ENCODE peak calls at places on chromosomes 2 and 18, in seven cellular contexts. T is heart left ventricle, E is SK-N-SH, P is pancreas, B is body of pancreas, K is cardiac muscle cell, S is heart right ventricle. J is an unnamed sample.

GRCh38 chr2:107380912-107381311 is 445.8 kb upstream of the RGPD4 start:
- DNase-seq in E (no peak), T (no peak), S (no peak), K (no peak), B (no peak), P (no peak), J (no peak)

GRCh38 chr2:16225545-16225944 is 285.2 kb downstream of the MYCN start:
- DNase-seq in E (no peak), P (no peak), B (no peak), S (no peak), K (no peak), T (no peak), J (no peak)

GRCh38 chr2:74708296-74708695 is 54.2 kb downstream of the SEMA4F start:
- DNase-seq in E (no peak), B (no peak), S (no peak), P (no peak), K (no peak), T (no peak), J (no peak)

GRCh38 chr2:128362889-128363228 is 44.2 kb upstream of the HS6ST1 start:
- DNase-seq in P (peak; percentile 43), E (no peak), B (no peak), T (no peak), K (peak; percentile 91), S (no peak), J (no peak)

GRCh38 chr2:31729442-31730092 is 148.8 kb upstream of the SRD5A2 start:
- DNase-seq in K (peak; percentile 2), P (no peak), T (no peak), B (no peak), E (peak; percentile 36), S (no peak), J (no peak)

GRCh38 chr2:149134335-149134923 is 95.9 kb downstream of the LYPD6B start:
- DNase-seq in T (no peak), S (no peak), E (peak; percentile 3), K (no peak), B (no peak), P (no peak), J (no peak)

GRCh38 chr2:95061601-95062183 is 36.2 kb downstream of the MAL start:
- DNase-seq in B (no peak), E (peak; percentile 11), K (no peak), T (peak; percentile 12), S (no peak), P (no peak), J (no peak)

GRCh38 chr18:71443726-71444480 is 1100.2 kb downstream of the CBLN2 start:
- DNase-seq in B (no peak), S (no peak), K (peak; percentile 91), T (no peak), E (no peak), P (no peak), J (no peak)

GRCh38 chr2:140863713-140864112 is 1267.1 kb downstream of the LRP1B start:
- DNase-seq in B (no peak), P (no peak), T (no peak), E (peak; percentile 29), S (no peak), K (peak; percentile 86), J (no peak)

GRCh38 chr2:160956243-160956802 is 203.9 kb upstream of the TANK start:
- DNase-seq in E (peak; percentile 11), B (no peak), S (no peak), T (no peak), K (no peak), P (no peak), J (no peak)

DNA sequence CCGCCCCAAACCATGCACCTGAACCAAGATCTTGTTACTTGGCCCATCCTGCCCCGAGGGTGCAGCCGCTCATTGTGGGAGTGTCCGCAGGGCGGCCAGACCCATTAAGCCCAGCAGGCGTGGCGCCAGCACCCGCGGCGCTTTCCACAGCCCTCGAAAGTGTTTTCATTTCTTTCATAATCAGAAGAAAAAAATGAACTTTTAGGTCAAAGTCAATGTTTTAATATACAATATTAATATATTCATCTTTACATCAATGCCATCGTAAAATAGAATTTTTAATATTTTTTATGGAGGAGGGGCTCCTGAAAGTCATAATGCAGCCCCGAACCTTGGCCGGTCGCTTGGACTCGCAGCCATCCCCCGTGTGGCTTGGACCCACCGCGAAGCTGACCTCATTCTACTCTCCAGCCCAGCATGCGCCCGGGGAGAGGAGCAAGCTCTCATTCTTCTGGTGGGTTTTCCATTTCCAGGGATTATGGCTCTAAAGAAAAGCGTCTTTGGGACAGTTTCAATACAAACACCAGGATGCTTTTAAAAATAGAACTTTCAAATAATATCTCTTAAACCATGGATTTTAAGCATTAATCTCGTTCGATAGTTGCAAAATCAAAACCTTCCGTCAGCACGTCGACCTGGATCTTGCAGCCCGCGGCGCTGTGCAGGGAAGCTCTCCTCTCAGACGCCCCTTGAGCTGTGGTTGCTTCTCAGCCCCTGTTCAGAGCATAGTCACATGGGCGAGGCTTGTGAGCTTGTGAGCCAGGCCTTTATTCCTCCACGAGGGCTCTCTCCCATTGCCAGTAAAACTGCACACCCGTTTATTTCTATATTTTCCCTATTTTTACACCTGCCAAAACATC is 17.2 kb upstream of the ASB1 start:
- DNase-seq in E (no peak), K (no peak), S (no peak), P (no peak), B (no peak), T (no peak), J (no peak)
- TF ChIP-seq CTCF in E (no peak), K (no peak), S (no peak), P (no peak), B (no peak), T (no peak), J (no peak)

GRCh38 chr18:55316615-55317184 is 271.3 kb downstream of the TCF4 start:
- DNase-seq in E (no peak), S (no peak), T (no peak), B (no peak), K (no peak), P (no peak), J (no peak)

GRCh38 chr18:55319517-55319905 is 268.5 kb downstream of the TCF4 start:
- DNase-seq in P (no peak), K (peak; percentile 48), B (no peak), T (no peak), E (no peak), S (no peak), J (no peak)

GRCh38 chr18:55318864-55319516 is 269.0 kb downstream of the TCF4 start:
- DNase-seq in P (no peak), S (no peak), K (peak; percentile 63), T (no peak), B (no peak), E (no peak), J (no peak)

GRCh38 chr18:55317832-55318231 is 270.2 kb downstream of the TCF4 start:
- DNase-seq in K (no peak), S (no peak), E (no peak), T (no peak), P (no peak), B (no peak), J (no peak)

DNA sequence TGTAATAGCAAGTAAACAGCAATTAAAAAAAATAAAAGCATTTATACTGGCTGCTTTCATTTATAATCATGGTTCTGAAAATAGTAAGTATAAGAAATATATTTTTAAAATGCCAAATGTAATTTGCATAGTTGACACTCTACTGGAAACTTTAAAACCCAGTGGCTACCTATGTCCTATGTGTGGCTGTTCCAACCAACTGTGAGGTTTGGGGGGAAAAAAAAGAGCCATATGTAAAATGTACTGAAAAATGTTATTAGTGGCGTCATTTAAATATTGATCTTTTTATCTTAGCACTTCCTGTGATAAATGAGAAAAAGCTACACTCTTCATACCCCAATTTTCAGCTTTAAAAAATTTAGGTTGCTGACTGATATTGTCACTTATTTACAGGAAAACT is 270.7 kb downstream of the TCF4 start:
- DNase-seq in E (no peak), P (no peak), B (no peak), K (no peak), T (no peak), S (no peak), J (no peak)
- H3K4me1 ChIP-seq in E (peaks cover 41% of the 10 kb centered on the region), P (no peaks in the 10 kb centered on the region), B (peaks cover under 1% of the 10 kb centered on the region), K (no peaks in the 10 kb centered on the region), T (peaks cover 50% of the 10 kb centered on the region), S (peaks cover 30% of the 10 kb centered on the region), J (peaks cover 70% of the 10 kb centered on the region)

GRCh38 chr2:150732491-150732890 is 245.0 kb upstream of the RND3 start:
- DNase-seq in B (no peak), E (no peak), S (no peak), P (no peak), K (no peak), T (no peak), J (no peak)

GRCh38 chr2:150732064-150732463 is 244.6 kb upstream of the RND3 start:
- DNase-seq in E (peak; percentile 4), B (no peak), K (peak; percentile 25), P (no peak), S (no peak), T (no peak), J (no peak)

GRCh38 chr2:150733219-150733618 is 245.8 kb upstream of the RND3 start:
- DNase-seq in S (no peak), T (no peak), K (no peak), B (no peak), P (no peak), E (no peak), J (no peak)

DNA sequence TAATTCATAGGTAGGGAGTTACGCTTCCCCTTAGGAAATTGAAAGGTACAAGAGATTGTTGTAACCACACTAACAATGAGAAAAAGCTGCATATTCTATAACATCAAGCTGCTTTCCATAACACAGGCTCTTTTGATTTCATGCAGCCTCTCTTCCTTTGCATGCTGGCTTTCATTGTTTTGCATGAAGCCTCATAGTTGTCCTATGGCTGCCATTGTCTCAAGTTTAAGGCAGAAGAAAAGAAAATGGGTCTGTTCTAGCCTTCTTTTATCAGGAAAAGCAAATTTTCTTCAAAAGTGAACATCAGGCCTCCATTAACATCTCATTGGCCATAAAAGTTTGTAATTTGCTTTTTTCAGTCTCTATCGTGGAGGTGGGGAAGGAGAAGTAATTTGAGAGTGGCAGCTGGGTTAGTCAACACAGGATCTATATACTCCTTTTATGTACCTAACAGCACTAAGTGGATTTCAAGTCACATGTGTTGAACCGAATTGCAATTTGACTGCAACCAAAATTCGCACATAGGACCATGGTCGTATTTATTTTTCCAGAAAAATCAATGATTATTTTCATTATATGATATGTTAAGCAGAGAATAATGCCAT is 248.5 kb upstream of the RND3 start:
- DNase-seq in B (no peak), S (no peak), P (no peak), K (no peak), T (no peak), E (no peak), J (no peak)
- H3K27ac ChIP-seq in B (no peak overlapping the region), S (no peak overlapping the region), P (no peak overlapping the region), K (no peak overlapping the region), T (no peak overlapping the region), E (no peak overlapping the region), J (no peak overlapping the region)

GRCh38 chr2:239192975-239193374 is 207.8 kb downstream of the HDAC4 start:
- DNase-seq in E (no peak), B (peak; percentile 2), P (no peak), S (peak; percentile 0), T (peak; percentile 5), K (no peak), J (no peak)

GRCh38 chr2:239193426-239193825 is 207.4 kb downstream of the HDAC4 start:
- DNase-seq in B (peak; percentile 10), K (no peak), P (peak; percentile 46), S (peak; percentile 4), E (no peak), T (peak; percentile 14), J (peak; percentile 21)

GRCh38 chr2:239195318-239195871 is 205.4 kb downstream of the HDAC4 start:
- DNase-seq in K (peak; percentile 5), P (no peak), T (peak; percentile 15), B (peak; percentile 2), E (no peak), S (peak; percentile 2), J (no peak)

GRCh38 chr2:239194731-239195317 is 206.0 kb downstream of the HDAC4 start:
- DNase-seq in E (no peak), K (no peak), S (peak; percentile 2), P (peak; percentile 45), B (peak; percentile 8), T (peak; percentile 16), J (peak; percentile 77)

GRCh38 chr2:239193925-239194687 is 206.7 kb downstream of the HDAC4 start:
- DNase-seq in T (peak; percentile 10), S (peak; percentile 2), P (no peak), E (no peak), B (peak; percentile 6), K (no peak), J (peak; percentile 14)
- TF ChIP-seq CTCF in T (no peak), S (no peak), P (no peak), E (no peak), B (no peak), K (peak; percentile 20), J (no peak)